ENCODE peak calls at places on chromosomes 4 and X, in ten cellular contexts. Y is stromal cell of bone marrow; E is 8988T; G is SK-N-SH; T is NCI-H2171 treated with DMSO at 0.1 percent for 48 hours; X is HT-29; N is stimulated activated CD8-positive, alpha-beta memory T cell treated with anti-CD3 and anti-CD28 coated beads, Interleukin-7, amount 100 ng/mL, for 1 hour; P is adrenal gland; A is GM12864; D is AG04450. K is an unnamed sample.

GRCh38 chr4:101960431-101960830 is 169.9 kb downstream of the BANK1 start:
- DNase-seq in Y (no peak), E (no peak), G (no peak), T (no peak), X (no peak), N (no peak), P (no peak), A (no peak), D (no peak), K (no peak)

GRCh38 chr4:25795091-25795490 is 67.7 kb downstream of the SEL1L3 start:
- DNase-seq in Y (no peak), E (no peak), G (no peak), T (no peak), X (no peak), N (no peak), P (no peak), A (no peak), D (no peak), K (no peak)

GRCh38 chrX:119756926-119757635 is 1.3 kb upstream of the SOWAHD start:
- DNase-seq in Y (no peak), E (no peak), G (no peak), T (no peak), X (no peak), N (no peak), P (no peak), A (no peak), D (no peak), K (no peak)

GRCh38 chr4:951186-951585 is 18.9 kb downstream of the TMEM175 start:
- DNase-seq in Y (no peak), E (peak; percentile 7), G (no peak), T (no peak), X (no peak), N (no peak), P (no peak), A (no peak), D (no peak), K (no peak)

GRCh38 chr4:7867701-7868429 is 71.8 kb downstream of the AFAP1 start:
- DNase-seq in Y (no peak), E (no peak), G (no peak), T (no peak), X (no peak), N (no peak), P (no peak), A (no peak), D (no peak), K (no peak)

GRCh38 chrX:40327085-40327484 is 229.3 kb upstream of the BCOR start:
- DNase-seq in Y (no peak), E (no peak), G (no peak), T (no peak), X (no peak), N (no peak), P (no peak), A (no peak), D (no peak), K (no peak)

GRCh38 chr4:2365054-2365912 is 53.2 kb downstream of the ZFYVE28 start:
- DNase-seq in Y (no peak), E (no peak), G (no peak), T (no peak), X (no peak), N (no peak), P (no peak), A (no peak), D (no peak), K (no peak)

GRCh38 chrX:132092439-132093065 is 35.3 kb downstream of the FRMD7 start:
- DNase-seq in Y (peak; percentile 71), E (peak; percentile 31), G (peak; percentile 28), T (peak; percentile 19), X (peak; percentile 92), N (no peak), P (peak; percentile 47), A (peak; percentile 36), D (peak; percentile 2), K (peak; percentile 43)

GRCh38 chrX:45765726-45766125 is 565.0 kb upstream of the DIPK2B start:
- DNase-seq in Y (no peak), E (no peak), G (no peak), T (no peak), X (no peak), N (no peak), P (no peak), A (no peak), D (no peak), K (no peak)

GRCh38 chr4:182861346-182861745 is 55.8 kb downstream of the DCTD start:
- DNase-seq in Y (no peak), E (no peak), G (no peak), T (no peak), X (no peak), N (no peak), P (no peak), A (no peak), D (no peak), K (no peak)

GRCh38 chr4:29259556-29259955 is 1460.6 kb upstream of the PCDH7 start:
- DNase-seq in Y (no peak), E (no peak), G (no peak), T (no peak), X (no peak), N (no peak), P (no peak), A (no peak), D (no peak), K (no peak)

GRCh38 chrX:2490634-2491033 is 10.1 kb downstream of the DHRSX start:
- DNase-seq in Y (no peak), E (no peak), G (no peak), T (no peak), X (no peak), N (no peak), P (no peak), A (no peak), D (no peak), K (peak; percentile 22)